ENCODE peak calls at places on chromosomes 5 and 9, in six cellular contexts. U is A549, O is prostate gland, X is endothelial cell of umbilical vein, L is ovary, R is Peyer's patch. Z is an unnamed sample.

GRCh38 chr9:30075451-30076199 is 2308.8 kb upstream of the ACO1 start:
- DNase-seq in O (no peak), L (no peak), U (peak), R (no peak), X (no peak), Z (no peak)

GRCh38 chr9:84852902-84853301 is 183.4 kb downstream of the NTRK2 start:
- DNase-seq in O (no peak), U (no peak), L (no peak), X (peak), R (no peak), Z (no peak)

GRCh38 chr9:95373069-95373681 is 55.7 kb upstream of the FANCC start:
- DNase-seq in U (no peak), O (no peak), R (no peak), L (no peak), X (no peak), Z (no peak)

GRCh38 chr5:110884005-110884404 is 145.2 kb downstream of the SLC25A46 start:
- DNase-seq in L (no peak), U (no peak), R (no peak), O (no peak), X (no peak), Z (no peak)

GRCh38 chr5:34534237-34535108 is 121.7 kb upstream of the RAI14 start:
- DNase-seq in R (no peak), U (no peak), X (peak), O (no peak), L (no peak), Z (no peak)

GRCh38 chr9:130029223-130029583 is 13.8 kb downstream of the FNBP1 start:
- DNase-seq in R (no peak), O (no peak), X (no peak), U (no peak), L (no peak), Z (no peak)

GRCh38 chr5:123422433-123423277 is 548 bp downstream of the CEP120 start:
- DNase-seq in X (peak), O (peak), U (peak), L (no peak), R (no peak), Z (no peak)

GRCh38 chr5:5558102-5558501 is 135.6 kb downstream of the ICE1 start:
- DNase-seq in O (no peak), L (no peak), U (no peak), X (no peak), R (no peak), Z (no peak)

GRCh38 chr5:102754499-102755424 is at the start of gene PAM:
- DNase-seq in X (peak), O (peak), L (peak), U (peak), R (peak), Z (peak)

GRCh38 chr9:16552252-16552651 is 318.2 kb downstream of the BNC2 start:
- DNase-seq in U (no peak), R (no peak), O (no peak), X (no peak), L (no peak), Z (no peak)

GRCh38 chr9:111052831-111053230 is 14.6 kb upstream of the LPAR1 start:
- DNase-seq in R (no peak), O (no peak), X (no peak), U (no peak), L (no peak), Z (no peak)

GRCh38 chr9:121121582-121122087 is 46.9 kb downstream of the CNTRL start:
- DNase-seq in O (peak), R (peak), U (peak), X (peak), L (peak), Z (peak)
- TF ChIP-seq POLR2A in O (peak), R (peak), U (peak), X (peak), L (no peak), Z (no peak)

GRCh38 chr9:134688231-134688630 is 46.6 kb downstream of the COL5A1 start:
- DNase-seq in R (peak), X (no peak), U (no peak), L (no peak), O (no peak), Z (no peak)
- H3K27ac ChIP-seq in R (no peak), X (no peak), U (no peak), L (no peak), O (no peak), Z (no peak)

GRCh38 chr5:132265336-132266030 is 8.0 kb downstream of the PDLIM4 start:
- DNase-seq in U (peak), L (peak), R (peak), X (peak), O (peak), Z (no peak)
- TF ChIP-seq POLR2A in U (no peak), L (peak), R (no peak), X (no peak), O (peak), Z (no peak)

DNA sequence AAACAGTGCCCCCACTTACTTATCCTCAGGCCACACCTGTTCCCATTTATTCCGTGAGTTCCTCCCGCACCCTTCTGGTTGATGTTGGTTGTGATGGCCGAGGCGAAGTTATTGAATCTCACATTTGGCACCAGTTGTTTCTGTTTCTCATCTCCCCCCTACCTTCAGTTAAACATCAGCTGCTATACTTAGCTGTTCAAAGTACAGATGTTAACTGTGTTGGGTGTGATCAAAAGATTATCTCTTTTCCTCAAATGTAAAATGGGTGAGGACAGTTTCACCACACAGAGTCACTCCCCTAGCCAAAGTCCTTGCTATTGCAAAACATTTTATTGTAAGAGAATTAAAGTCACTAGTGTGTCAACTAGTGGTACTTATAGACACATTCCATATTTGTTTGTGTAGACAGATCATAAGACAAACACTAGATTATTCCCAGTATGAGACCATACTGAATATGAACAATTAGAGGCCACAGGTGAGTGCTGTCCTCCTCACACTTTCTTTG is 43.2 kb upstream of the PRSS3 start:
- DNase-seq in U (peak), O (no peak), L (no peak), X (no peak), R (peak), Z (no peak)
- H3K27ac ChIP-seq in U (no peak), O (no peak), L (no peak), X (no peak), R (peak), Z (no peak)

Z was measured in suprapubic skin.